ENCODE peak calls at places on chromosomes 6 and 20, in ten cellular contexts. N is GM23338, F is SJSA1, P is HFF-Myc, X is fibroblast of lung, O is gastrocnemius medialis, A is uterus, E is IMR-90, W is BE2C, Q is Peyer's patch. H is an unnamed sample.

GRCh38 chr20:51020657-51021056 is 2.2 kb downstream of the KCNG1 start:
- DNase-seq in O (no peak), E (no peak), P (no peak), Q (no peak), X (no peak), N (peak; percentile 50), F (no peak), W (no peak), A (no peak), H (no peak)

GRCh38 chr6:106087548-106088325 is 1.6 kb downstream of the PRDM1 start:
- DNase-seq in E (peak; percentile 87), X (peak; percentile 85), N (peak; percentile 53), P (no peak), Q (no peak), W (no peak), O (peak; percentile 35), A (peak; percentile 28), F (peak; percentile 72), H (peak; percentile 71)

GRCh38 chr20:32363492-32363891 is 5.4 kb downstream of the ASXL1 start:
- DNase-seq in N (no peak), E (no peak), F (no peak), W (no peak), Q (no peak), O (no peak), X (no peak), P (no peak), A (no peak), H (no peak)

GRCh38 chr6:18680842-18681241 is 293.7 kb downstream of the RNF144B start:
- DNase-seq in O (no peak), P (no peak), E (no peak), N (peak; percentile 10), W (no peak), Q (no peak), A (no peak), F (no peak), X (no peak), H (no peak)

GRCh38 chr6:41940759-41941279 is 789 bp downstream of the CCND3 start:
- DNase-seq in N (peak; percentile 63), X (peak; percentile 35), P (no peak), E (peak; percentile 12), F (peak; percentile 58), A (peak; percentile 56), Q (peak; percentile 71), O (peak; percentile 16), W (peak; percentile 38), H (no peak)

GRCh38 chr20:6055161-6055783 is 1.4 kb upstream of the LRRN4 start:
- DNase-seq in O (no peak), W (peak; percentile 51), X (no peak), P (no peak), N (no peak), F (no peak), Q (no peak), E (no peak), A (no peak), H (no peak)

GRCh38 chr6:80548496-80548895 is 442.0 kb downstream of the BCKDHB start:
- DNase-seq in Q (no peak), W (no peak), E (peak; percentile 51), A (no peak), P (no peak), O (no peak), N (no peak), F (no peak), X (peak; percentile 67), H (peak; percentile 77)

GRCh38 chr6:45647341-45648138 is 269.8 kb upstream of the SUPT3H start:
- DNase-seq in X (no peak), E (peak; percentile 29), O (no peak), P (no peak), N (no peak), Q (no peak), A (no peak), W (no peak), F (no peak), H (peak; percentile 55)

GRCh38 chr6:111714403-111715270 is 109.0 kb upstream of the TRAF3IP2 start:
- DNase-seq in N (no peak), P (no peak), W (no peak), E (no peak), F (no peak), A (no peak), X (no peak), O (no peak), Q (no peak), H (no peak)

GRCh38 chr20:19661717-19662637 is 96.1 kb upstream of the RIN2 start:
- DNase-seq in X (peak; percentile 51), W (peak; percentile 51), Q (peak; percentile 62), P (peak; percentile 37), O (peak; percentile 53), F (peak; percentile 46), A (peak; percentile 75), E (peak; percentile 71), N (peak; percentile 83), H (peak; percentile 32)

GRCh38 chr6:109282732-109283131 is 99.5 kb downstream of the CD164 start:
- DNase-seq in W (no peak), E (no peak), X (no peak), A (no peak), P (no peak), O (no peak), F (no peak), Q (no peak), N (no peak), H (no peak)

GRCh38 chr20:36919715-36920333 is 31.7 kb downstream of the SAMHD1 start:
- DNase-seq in Q (no peak), F (peak; percentile 14), E (peak; percentile 74), N (peak; percentile 73), W (peak; percentile 44), A (no peak), P (peak; percentile 48), O (no peak), X (peak; percentile 48), H (peak; percentile 10)

GRCh38 chr20:7516631-7517051 is 423.6 kb downstream of the HAO1 start:
- DNase-seq in E (no peak), F (no peak), A (no peak), P (peak; percentile 82), X (no peak), W (no peak), Q (no peak), N (no peak), O (no peak), H (no peak)

GRCh38 chr6:41222513-41222912 is 5.6 kb upstream of the TREML4 start:
- DNase-seq in P (no peak), Q (no peak), W (no peak), N (no peak), A (no peak), O (no peak), X (no peak), F (no peak), E (no peak), H (no peak)

GRCh38 chr6:167797079-167797870 is 29.4 kb upstream of the AFDN start:
- DNase-seq in P (no peak), E (no peak), Q (peak; percentile 89), W (no peak), F (peak; percentile 9), O (no peak), N (peak; percentile 22), A (no peak), X (no peak), H (no peak)
- H3K4me3 ChIP-seq in P (no peak overlapping the region), E (no peak overlapping the region), Q (no peak overlapping the region), W (no peak overlapping the region), F (no peak overlapping the region), O (no peak overlapping the region), N (no peak overlapping the region), A (no peak overlapping the region), X (no peak overlapping the region), H (no peak overlapping the region)

DNA sequence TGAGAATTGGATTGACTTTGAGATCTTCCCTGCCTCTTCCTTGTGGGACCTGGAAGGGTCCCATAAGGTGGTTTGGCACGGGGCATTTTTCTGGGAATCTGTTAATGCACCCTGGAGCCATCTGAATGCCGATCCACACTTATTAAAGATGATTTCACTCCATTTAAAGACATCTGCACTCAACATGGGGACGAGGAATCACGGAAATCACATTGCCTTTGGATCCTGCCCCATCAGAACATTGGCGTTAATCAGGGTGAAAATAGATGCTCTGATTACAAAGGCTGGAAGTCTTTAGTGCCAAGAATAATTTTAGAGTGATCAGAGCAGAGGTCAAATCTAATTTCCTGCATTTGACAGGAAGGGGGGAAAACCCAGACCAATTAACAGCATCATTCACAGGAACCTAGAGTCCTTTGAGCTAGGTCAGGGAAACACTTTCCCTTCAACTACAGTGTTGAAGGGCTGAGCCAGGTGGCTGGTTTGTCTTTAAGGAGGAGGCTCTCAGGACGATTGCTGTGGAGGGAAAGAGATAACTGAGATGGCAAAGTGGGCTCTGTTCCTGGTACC is 112.1 kb downstream of the SCML4 start:
- DNase-seq in P (no peak), O (no peak), X (no peak), A (no peak), N (no peak), Q (no peak), W (no peak), F (no peak), E (no peak), H (no peak)
- H3K4me3 ChIP-seq in P (peak overlapping the region; percentile 12), O (peak overlapping the region; percentile 5), X (no peak overlapping the region), A (no peak overlapping the region), N (no peak overlapping the region), Q (no peak overlapping the region), W (peak overlapping the region; percentile 21), F (no peak overlapping the region), E (no peak overlapping the region), H (no peak overlapping the region)

DNA sequence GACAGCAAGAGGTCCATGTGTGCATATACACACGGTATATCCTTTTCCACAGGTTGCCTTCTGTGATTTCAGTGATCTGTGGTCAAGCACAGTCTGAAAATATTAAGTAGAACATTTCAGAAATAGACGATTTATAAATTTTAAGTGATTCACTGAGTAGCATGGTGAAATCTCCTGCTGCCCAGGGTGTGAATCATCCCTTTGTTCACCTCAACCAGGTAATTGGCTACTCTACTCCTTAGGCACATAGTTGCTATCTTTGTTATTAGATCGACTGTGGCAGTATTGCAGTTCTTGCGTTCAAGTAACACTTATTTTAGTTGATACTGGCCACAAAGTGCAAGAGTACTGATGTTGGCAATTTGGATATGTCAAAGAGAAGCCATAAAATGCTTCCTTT is 1421.7 kb downstream of the GRIK2 start:
- DNase-seq in Q (no peak), O (no peak), E (no peak), X (no peak), N (no peak), W (no peak), P (no peak), F (no peak), A (no peak), H (no peak)
- H3K4me3 ChIP-seq in Q (no peak overlapping the region), O (no peak overlapping the region), E (no peak overlapping the region), X (no peak overlapping the region), N (no peak overlapping the region), W (no peak overlapping the region), P (no peak overlapping the region), F (no peak overlapping the region), A (no peak overlapping the region), H (no peak overlapping the region)

GRCh38 chr6:88992741-88993557 is 29.5 kb upstream of the RNGTT start:
- DNase-seq in A (no peak), X (no peak), P (no peak), N (no peak), F (no peak), E (no peak), W (no peak), Q (no peak), O (no peak), H (no peak)

GRCh38 chr6:89002523-89002922 is 39.1 kb upstream of the RNGTT start:
- DNase-seq in W (no peak), P (no peak), E (no peak), F (no peak), A (no peak), N (no peak), Q (no peak), O (no peak), X (no peak), H (no peak)

DNA sequence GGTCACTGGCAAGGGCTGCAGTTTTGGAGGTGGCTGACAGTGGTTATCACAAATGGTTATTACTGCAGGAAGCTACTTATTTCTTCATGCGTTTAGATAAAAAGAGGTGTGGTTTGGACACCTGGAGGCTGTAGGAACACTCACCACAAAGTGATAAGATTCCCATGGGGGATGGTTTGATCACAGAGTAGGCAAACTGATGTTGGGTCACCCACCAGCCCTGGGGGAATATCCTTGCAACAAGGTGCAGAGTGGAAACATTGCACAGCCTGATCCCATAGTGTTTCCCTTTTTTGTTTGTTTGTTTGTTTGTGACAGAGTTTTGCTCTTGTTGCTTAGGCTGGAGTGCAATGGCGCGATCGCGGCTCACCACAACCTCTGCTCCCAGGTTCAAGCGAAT is 33.9 kb upstream of the RNGTT start:
- DNase-seq in Q (no peak), E (no peak), A (no peak), N (no peak), O (no peak), X (no peak), P (no peak), F (no peak), W (no peak), H (no peak)
- H3K4me3 ChIP-seq in Q (no peak overlapping the region), E (no peak overlapping the region), A (no peak overlapping the region), N (no peak overlapping the region), O (no peak overlapping the region), X (no peak overlapping the region), P (no peak overlapping the region), F (no peak overlapping the region), W (no peak overlapping the region), H (no peak overlapping the region)